ENCODE peak calls at places on chromosomes 13 and 19, in four cellular contexts. One of them, this sample, is unnamed.
A peak's percentile ranks its signal among the peaks of the same experiment; 100 is the strongest.

GRCh38 chr13:31699650-31700049 is 39.7 kb upstream of the RXFP2 start:
- DNase-seq in HEK293T: peak; percentile 12
- DNase-seq in AG10803: no peak
- DNase-seq in lung microvascular endothelial cell: peak; percentile 41
- DNase-seq in this sample: no peak

GRCh38 chr13:104357174-104357573 is 1291.0 kb upstream of the SLC10A2 start:
- DNase-seq in HEK293T: no peak
- DNase-seq in AG10803: no peak
- DNase-seq in lung microvascular endothelial cell: no peak
- DNase-seq in this sample: no peak

GRCh38 chr19:43780706-43781525 is at the start of gene KCNN4:
- DNase-seq in HEK293T: no peak
- DNase-seq in AG10803: peak; percentile 62
- DNase-seq in lung microvascular endothelial cell: no peak
- DNase-seq in this sample: peak; percentile 70

GRCh38 chr19:43775299-43775890 is 5.4 kb downstream of the KCNN4 start:
- DNase-seq in HEK293T: no peak
- DNase-seq in AG10803: no peak
- DNase-seq in lung microvascular endothelial cell: no peak
- DNase-seq in this sample: no peak

GRCh38 chr19:35641515-35642151 is at the start of gene ETV2:
- DNase-seq in HEK293T: no peak
- DNase-seq in AG10803: no peak
- DNase-seq in lung microvascular endothelial cell: peak; percentile 59
- DNase-seq in this sample: no peak

GRCh38 chr13:114110091-114110829 is 22.2 kb downstream of the RASA3 start:
- DNase-seq in HEK293T: no peak
- DNase-seq in AG10803: peak; percentile 48
- DNase-seq in lung microvascular endothelial cell: peak; percentile 85
- DNase-seq in this sample: peak; percentile 71

GRCh38 chr13:106155411-106155810 is 380.1 kb downstream of the EFNB2 start:
- DNase-seq in HEK293T: no peak
- DNase-seq in AG10803: peak; percentile 45
- DNase-seq in lung microvascular endothelial cell: no peak
- DNase-seq in this sample: no peak

GRCh38 chr13:97273341-97273831 is 51.3 kb downstream of the MBNL2 start:
- DNase-seq in HEK293T: no peak
- DNase-seq in AG10803: peak; percentile 39
- DNase-seq in lung microvascular endothelial cell: no peak
- DNase-seq in this sample: no peak

GRCh38 chr19:47156861-47157454 is 26.3 kb downstream of the SAE1 start:
- DNase-seq in HEK293T: no peak
- DNase-seq in AG10803: peak; percentile 43
- DNase-seq in lung microvascular endothelial cell: no peak
- DNase-seq in this sample: no peak

GRCh38 chr19:6744381-6745288 is 5.2 kb downstream of the TRIP10 start:
- DNase-seq in HEK293T: peak; percentile 50
- DNase-seq in AG10803: peak; percentile 86
- DNase-seq in lung microvascular endothelial cell: peak; percentile 66
- DNase-seq in this sample: no peak

GRCh38 chr13:112055032-112055416 is 11.9 kb upstream of the SOX1 start:
- DNase-seq in HEK293T: no peak
- DNase-seq in AG10803: no peak
- DNase-seq in lung microvascular endothelial cell: no peak
- DNase-seq in this sample: no peak

GRCh38 chr19:4730740-4731171 is 7.1 kb upstream of the DPP9 start:
- DNase-seq in HEK293T: peak; percentile 47
- DNase-seq in AG10803: no peak
- DNase-seq in lung microvascular endothelial cell: peak; percentile 49
- DNase-seq in this sample: no peak

GRCh38 chr19:30023330-30023729 is 81.3 kb downstream of the URI1 start:
- DNase-seq in HEK293T: no peak
- DNase-seq in AG10803: no peak
- DNase-seq in lung microvascular endothelial cell: no peak
- DNase-seq in this sample: no peak

GRCh38 chr19:47776568-47776967 is 1.9 kb upstream of the SELENOW start:
- DNase-seq in HEK293T: no peak
- DNase-seq in AG10803: no peak
- DNase-seq in lung microvascular endothelial cell: peak; percentile 94
- DNase-seq in this sample: no peak

GRCh38 chr19:956747-957451 is 27.2 kb upstream of the WDR18 start:
- DNase-seq in HEK293T: no peak
- DNase-seq in AG10803: peak; percentile 67
- DNase-seq in lung microvascular endothelial cell: no peak
- DNase-seq in this sample: no peak

GRCh38 chr13:114039471-114040141 is 65.7 kb upstream of the C13orf46 start:
- DNase-seq in HEK293T: no peak
- DNase-seq in AG10803: no peak
- DNase-seq in lung microvascular endothelial cell: no peak
- DNase-seq in this sample: no peak

GRCh38 chr13:26052136-26052736 is 420 bp upstream of the SHISA2 start:
- DNase-seq in HEK293T: no peak
- DNase-seq in AG10803: no peak
- DNase-seq in lung microvascular endothelial cell: peak; percentile 10
- DNase-seq in this sample: no peak

GRCh38 chr13:100434010-100434763 is 154.4 kb downstream of the GGACT start:
- DNase-seq in HEK293T: no peak
- DNase-seq in AG10803: peak; percentile 51
- DNase-seq in lung microvascular endothelial cell: peak; percentile 33
- DNase-seq in this sample: no peak

GRCh38 chr19:43229315-43229714 is 23.9 kb upstream of the PSG4 start:
- DNase-seq in HEK293T: peak; percentile 22
- DNase-seq in AG10803: peak; percentile 31
- DNase-seq in lung microvascular endothelial cell: no peak
- DNase-seq in this sample: no peak

GRCh38 chr19:39531834-39532232 is 819 bp downstream of the EID2B start:
- DNase-seq in HEK293T: no peak
- DNase-seq in AG10803: no peak
- DNase-seq in lung microvascular endothelial cell: no peak
- DNase-seq in this sample: no peak

GRCh38 chr13:83752141-83752540 is 130.1 kb downstream of the SLITRK1 start:
- DNase-seq in HEK293T: no peak
- DNase-seq in AG10803: peak; percentile 51
- DNase-seq in lung microvascular endothelial cell: no peak
- DNase-seq in this sample: no peak

GRCh38 chr13:101634142-101634541 is 181.7 kb downstream of the ITGBL1 start:
- DNase-seq in HEK293T: no peak
- DNase-seq in AG10803: no peak
- DNase-seq in lung microvascular endothelial cell: no peak
- DNase-seq in this sample: no peak

GRCh38 chr19:34996978-34997640 is 3.0 kb upstream of the GRAMD1A start:
- DNase-seq in HEK293T: no peak
- DNase-seq in AG10803: no peak
- DNase-seq in lung microvascular endothelial cell: peak; percentile 53
- DNase-seq in this sample: no peak

GRCh38 chr13:61410669-61411297 is 4.9 kb downstream of the PCDH20 start:
- DNase-seq in HEK293T: peak; percentile 10
- DNase-seq in AG10803: peak; percentile 4
- DNase-seq in lung microvascular endothelial cell: peak; percentile 51
- DNase-seq in this sample: no peak

GRCh38 chr19:46907880-46908279 is 47.1 kb downstream of the ARHGAP35 start:
- DNase-seq in HEK293T: no peak
- DNase-seq in AG10803: no peak
- DNase-seq in lung microvascular endothelial cell: no peak
- DNase-seq in this sample: no peak

This sample was measured in GM12892.